ENCODE peak calls at places on chromosomes 16 and 17, in ten cellular contexts. One of them, this sample, is unnamed.

GRCh38 chr17:74466111-74466784 is at the start of gene CD300A:
- DNase-seq in GDM1: peak
- DNase-seq in AG09319: no peak
- DNase-seq in A549: no peak
- DNase-seq in iris pigment epithelial cell: no peak
- DNase-seq in HAP-1: no peak
- DNase-seq in NCI-H510A treated with DMSO at 0.1 percent for 48 hours: no peak
- DNase-seq in amygdala: no peak
- DNase-seq in foreskin melanocyte: no peak
- DNase-seq in PC-3: no peak
- DNase-seq in this sample: no peak

GRCh38 chr16:78396046-78396445 is 296.6 kb downstream of the WWOX start:
- DNase-seq in PC-3: peak
- DNase-seq in AG09319: no peak
- DNase-seq in A549: peak
- DNase-seq in GDM1: no peak
- DNase-seq in foreskin melanocyte: no peak
- DNase-seq in NCI-H510A treated with DMSO at 0.1 percent for 48 hours: no peak
- DNase-seq in amygdala: no peak
- DNase-seq in iris pigment epithelial cell: no peak
- DNase-seq in HAP-1: no peak
- DNase-seq in this sample: no peak

GRCh38 chr17:15236281-15237105 is 28.6 kb downstream of the PMP22 start:
- DNase-seq in PC-3: peak
- DNase-seq in A549: no peak
- DNase-seq in AG09319: no peak
- DNase-seq in GDM1: peak
- DNase-seq in iris pigment epithelial cell: no peak
- DNase-seq in NCI-H510A treated with DMSO at 0.1 percent for 48 hours: no peak
- DNase-seq in foreskin melanocyte: no peak
- DNase-seq in amygdala: no peak
- DNase-seq in HAP-1: no peak
- DNase-seq in this sample: no peak

GRCh38 chr17:74780443-74781238 is 4.5 kb upstream of the NAT9 start:
- DNase-seq in AG09319: no peak
- DNase-seq in iris pigment epithelial cell: peak
- DNase-seq in foreskin melanocyte: no peak
- DNase-seq in HAP-1: peak
- DNase-seq in NCI-H510A treated with DMSO at 0.1 percent for 48 hours: peak
- DNase-seq in A549: peak
- DNase-seq in PC-3: peak
- DNase-seq in GDM1: peak
- DNase-seq in amygdala: peak
- DNase-seq in this sample: no peak

GRCh38 chr17:43171761-43172487 is 910 bp downstream of the NBR1 start:
- DNase-seq in amygdala: no peak
- DNase-seq in foreskin melanocyte: peak
- DNase-seq in HAP-1: peak
- DNase-seq in iris pigment epithelial cell: peak
- DNase-seq in PC-3: peak
- DNase-seq in AG09319: peak
- DNase-seq in NCI-H510A treated with DMSO at 0.1 percent for 48 hours: peak
- DNase-seq in A549: peak
- DNase-seq in GDM1: peak
- DNase-seq in this sample: peak

GRCh38 chr16:57341062-57341440 is 17.5 kb upstream of the CCL22 start:
- DNase-seq in iris pigment epithelial cell: no peak
- DNase-seq in A549: no peak
- DNase-seq in AG09319: no peak
- DNase-seq in PC-3: no peak
- DNase-seq in GDM1: no peak
- DNase-seq in amygdala: no peak
- DNase-seq in NCI-H510A treated with DMSO at 0.1 percent for 48 hours: no peak
- DNase-seq in foreskin melanocyte: no peak
- DNase-seq in HAP-1: no peak
- DNase-seq in this sample: no peak

GRCh38 chr17:1953866-1954265 is 71.3 kb downstream of the RTN4RL1 start:
- DNase-seq in AG09319: no peak
- DNase-seq in PC-3: peak
- DNase-seq in iris pigment epithelial cell: no peak
- DNase-seq in NCI-H510A treated with DMSO at 0.1 percent for 48 hours: no peak
- DNase-seq in amygdala: no peak
- DNase-seq in HAP-1: no peak
- DNase-seq in A549: no peak
- DNase-seq in foreskin melanocyte: no peak
- DNase-seq in GDM1: no peak
- DNase-seq in this sample: no peak

GRCh38 chr17:42404326-42405055 is 16.2 kb upstream of the STAT3 start:
- DNase-seq in foreskin melanocyte: no peak
- DNase-seq in PC-3: no peak
- DNase-seq in amygdala: no peak
- DNase-seq in iris pigment epithelial cell: no peak
- DNase-seq in NCI-H510A treated with DMSO at 0.1 percent for 48 hours: no peak
- DNase-seq in AG09319: no peak
- DNase-seq in A549: no peak
- DNase-seq in GDM1: no peak
- DNase-seq in HAP-1: no peak
- DNase-seq in this sample: no peak

GRCh38 chr17:9472094-9472493 is 103.5 kb downstream of the STX8 start:
- DNase-seq in NCI-H510A treated with DMSO at 0.1 percent for 48 hours: no peak
- DNase-seq in AG09319: no peak
- DNase-seq in A549: no peak
- DNase-seq in iris pigment epithelial cell: peak
- DNase-seq in amygdala: no peak
- DNase-seq in GDM1: no peak
- DNase-seq in HAP-1: no peak
- DNase-seq in PC-3: no peak
- DNase-seq in foreskin melanocyte: no peak
- DNase-seq in this sample: no peak

GRCh38 chr17:73192219-73192893 is 499 bp upstream of the COG1 start:
- DNase-seq in amygdala: peak
- DNase-seq in NCI-H510A treated with DMSO at 0.1 percent for 48 hours: peak
- DNase-seq in iris pigment epithelial cell: peak
- DNase-seq in A549: peak
- DNase-seq in HAP-1: peak
- DNase-seq in PC-3: peak
- DNase-seq in foreskin melanocyte: no peak
- DNase-seq in AG09319: peak
- DNase-seq in GDM1: peak
- DNase-seq in this sample: no peak

GRCh38 chr16:73058221-73058615 is 10.3 kb upstream of the ZFHX3 start:
- DNase-seq in foreskin melanocyte: no peak
- DNase-seq in NCI-H510A treated with DMSO at 0.1 percent for 48 hours: no peak
- DNase-seq in iris pigment epithelial cell: peak
- DNase-seq in PC-3: no peak
- DNase-seq in A549: no peak
- DNase-seq in HAP-1: no peak
- DNase-seq in amygdala: no peak
- DNase-seq in AG09319: no peak
- DNase-seq in GDM1: peak
- DNase-seq in this sample: no peak

GRCh38 chr16:66928702-66929388 is 3.5 kb upstream of the RRAD start:
- DNase-seq in GDM1: no peak
- DNase-seq in AG09319: no peak
- DNase-seq in NCI-H510A treated with DMSO at 0.1 percent for 48 hours: no peak
- DNase-seq in foreskin melanocyte: no peak
- DNase-seq in PC-3: no peak
- DNase-seq in amygdala: no peak
- DNase-seq in HAP-1: peak
- DNase-seq in iris pigment epithelial cell: peak
- DNase-seq in A549: no peak
- DNase-seq in this sample: no peak

This sample was measured in GM04504.